ENCODE peak calls at places on chromosome 21, in five cellular contexts. One of them, this sample, is unnamed.

GRCh38 chr21:46667735-46668380 is 32.4 kb downstream of the PRMT2 start:
- DNase-seq in RWPE1: peak
- DNase-seq in ovary: no peak
- DNase-seq in skeletal muscle cell: no peak
- DNase-seq in central memory CD4-positive, alpha-beta T cell: no peak
- DNase-seq in this sample: peak

GRCh38 chr21:45850181-45850580 is 131.4 kb upstream of the COL6A1 start:
- DNase-seq in RWPE1: no peak
- DNase-seq in ovary: no peak
- DNase-seq in skeletal muscle cell: no peak
- DNase-seq in central memory CD4-positive, alpha-beta T cell: no peak
- DNase-seq in this sample: no peak

GRCh38 chr21:44303490-44303981 is 3.7 kb downstream of the PFKL start:
- DNase-seq in RWPE1: no peak
- DNase-seq in ovary: no peak
- DNase-seq in skeletal muscle cell: no peak
- DNase-seq in central memory CD4-positive, alpha-beta T cell: no peak
- DNase-seq in this sample: peak

GRCh38 chr21:34768326-34768725 is 99.5 kb downstream of the CLIC6 start:
- DNase-seq in RWPE1: no peak
- DNase-seq in ovary: no peak
- DNase-seq in skeletal muscle cell: no peak
- DNase-seq in central memory CD4-positive, alpha-beta T cell: no peak
- DNase-seq in this sample: no peak

GRCh38 chr21:33968998-33969353 is 53.4 kb upstream of the ATP5PO start:
- DNase-seq in RWPE1: no peak
- DNase-seq in ovary: no peak
- DNase-seq in skeletal muscle cell: no peak
- DNase-seq in central memory CD4-positive, alpha-beta T cell: no peak
- DNase-seq in this sample: no peak

GRCh38 chr21:41169701-41170100 is 1.7 kb downstream of the BACE2 start:
- DNase-seq in RWPE1: no peak
- DNase-seq in ovary: no peak
- DNase-seq in skeletal muscle cell: no peak
- DNase-seq in central memory CD4-positive, alpha-beta T cell: no peak
- DNase-seq in this sample: no peak

GRCh38 chr21:41506526-41507520 is 1.1 kb downstream of the TMPRSS2 start:
- DNase-seq in RWPE1: no peak
- DNase-seq in ovary: no peak
- DNase-seq in skeletal muscle cell: no peak
- DNase-seq in central memory CD4-positive, alpha-beta T cell: no peak
- DNase-seq in this sample: no peak

GRCh38 chr21:23475518-23476189 is 2131.6 kb downstream of the MRPL39 start:
- DNase-seq in RWPE1: no peak
- DNase-seq in ovary: no peak
- DNase-seq in skeletal muscle cell: no peak
- DNase-seq in central memory CD4-positive, alpha-beta T cell: no peak
- DNase-seq in this sample: no peak

GRCh38 chr21:29217818-29218252 is 80.9 kb upstream of the BACH1 start:
- DNase-seq in RWPE1: peak
- DNase-seq in ovary: no peak
- DNase-seq in skeletal muscle cell: peak
- DNase-seq in central memory CD4-positive, alpha-beta T cell: no peak
- DNase-seq in this sample: no peak

GRCh38 chr21:38661296-38662223 is 144.2 kb upstream of the ETS2 start:
- DNase-seq in RWPE1: no peak
- DNase-seq in ovary: peak
- DNase-seq in skeletal muscle cell: no peak
- DNase-seq in central memory CD4-positive, alpha-beta T cell: no peak
- DNase-seq in this sample: no peak

GRCh38 chr21:38312822-38313221 is 56.0 kb downstream of the KCNJ15 start:
- DNase-seq in RWPE1: no peak
- DNase-seq in ovary: no peak
- DNase-seq in skeletal muscle cell: no peak
- DNase-seq in central memory CD4-positive, alpha-beta T cell: no peak
- DNase-seq in this sample: no peak

GRCh38 chr21:44940116-44940631 is 345 bp downstream of the SLX9 start:
- DNase-seq in RWPE1: no peak
- DNase-seq in ovary: no peak
- DNase-seq in skeletal muscle cell: no peak
- DNase-seq in central memory CD4-positive, alpha-beta T cell: peak
- DNase-seq in this sample: no peak

GRCh38 chr21:15741510-15741909 is 11.7 kb downstream of the USP25 start:
- DNase-seq in RWPE1: no peak
- DNase-seq in ovary: no peak
- DNase-seq in skeletal muscle cell: no peak
- DNase-seq in central memory CD4-positive, alpha-beta T cell: no peak
- DNase-seq in this sample: no peak

GRCh38 chr21:33824156-33824941 is 91.3 kb downstream of the ATP5PO start:
- DNase-seq in RWPE1: no peak
- DNase-seq in ovary: no peak
- DNase-seq in skeletal muscle cell: no peak
- DNase-seq in central memory CD4-positive, alpha-beta T cell: no peak
- DNase-seq in this sample: no peak

GRCh38 chr21:26124421-26124833 is 46.1 kb downstream of the APP start:
- DNase-seq in RWPE1: no peak
- DNase-seq in ovary: no peak
- DNase-seq in skeletal muscle cell: no peak
- DNase-seq in central memory CD4-positive, alpha-beta T cell: no peak
- DNase-seq in this sample: no peak

GRCh38 chr21:39141502-39141901 is 41.7 kb downstream of the PSMG1 start:
- DNase-seq in RWPE1: no peak
- DNase-seq in ovary: no peak
- DNase-seq in skeletal muscle cell: no peak
- DNase-seq in central memory CD4-positive, alpha-beta T cell: no peak
- DNase-seq in this sample: no peak

GRCh38 chr21:17612565-17613241 is at the start of gene BTG3:
- DNase-seq in RWPE1: peak
- DNase-seq in ovary: peak
- DNase-seq in skeletal muscle cell: peak
- DNase-seq in central memory CD4-positive, alpha-beta T cell: peak
- DNase-seq in this sample: peak

GRCh38 chr21:33109574-33110339 is 39.8 kb downstream of the OLIG1 start:
- DNase-seq in RWPE1: peak
- DNase-seq in ovary: no peak
- DNase-seq in skeletal muscle cell: no peak
- DNase-seq in central memory CD4-positive, alpha-beta T cell: no peak
- DNase-seq in this sample: no peak

GRCh38 chr21:46064870-46065214 is 33.1 kb upstream of the COL6A2 start:
- DNase-seq in RWPE1: no peak
- DNase-seq in ovary: peak
- DNase-seq in skeletal muscle cell: no peak
- DNase-seq in central memory CD4-positive, alpha-beta T cell: no peak
- DNase-seq in this sample: no peak

GRCh38 chr21:42073140-42074099 is 2.3 kb downstream of the UMODL1 start:
- DNase-seq in RWPE1: no peak
- DNase-seq in ovary: no peak
- DNase-seq in skeletal muscle cell: no peak
- DNase-seq in central memory CD4-positive, alpha-beta T cell: no peak
- DNase-seq in this sample: no peak

GRCh38 chr21:31182231-31183129 is 144.2 kb upstream of the KRTAP19-8 start:
- DNase-seq in RWPE1: no peak
- DNase-seq in ovary: no peak
- DNase-seq in skeletal muscle cell: no peak
- DNase-seq in central memory CD4-positive, alpha-beta T cell: peak
- DNase-seq in this sample: no peak

GRCh38 chr21:45979651-45980050 is 1.9 kb upstream of the COL6A1 start:
- DNase-seq in RWPE1: no peak
- DNase-seq in ovary: peak
- DNase-seq in skeletal muscle cell: no peak
- DNase-seq in central memory CD4-positive, alpha-beta T cell: no peak
- DNase-seq in this sample: no peak

GRCh38 chr21:31874817-31875216 is 2.0 kb downstream of the HUNK start:
- DNase-seq in RWPE1: no peak
- DNase-seq in ovary: peak
- DNase-seq in skeletal muscle cell: no peak
- DNase-seq in central memory CD4-positive, alpha-beta T cell: no peak
- DNase-seq in this sample: no peak

This sample was measured in D721Med.